ENCODE peak calls at places on chromosome 17, in four cellular contexts. T is HepG2, Z is SK-N-SH, F is GM12878. X is an unnamed sample.

GRCh38 chr17:30095507-30096244 is 20.9 kb upstream of the NSRP1 start:
- DNase-seq in T (peak), Z (peak), F (peak), X (no peak)

GRCh38 chr17:1203111-1203966 is 23.6 kb upstream of the ABR start:
- DNase-seq in T (no peak), Z (peak), F (no peak), X (no peak)

GRCh38 chr17:68435876-68436842 is 21.1 kb downstream of the WIPI1 start:
- DNase-seq in T (peak), Z (peak), F (no peak), X (peak)

GRCh38 chr17:12085076-12085949 is 64.6 kb downstream of the MAP2K4 start:
- DNase-seq in T (peak), Z (no peak), F (no peak), X (no peak)

GRCh38 chr17:28982191-28982793 is 23.5 kb downstream of the SEZ6 start:
- DNase-seq in T (peak), Z (no peak), F (peak), X (peak)

GRCh38 chr17:74128456-74128855 is 75.0 kb upstream of the RPL38 start:
- DNase-seq in T (no peak), Z (no peak), F (no peak), X (no peak)

GRCh38 chr17:74393323-74393942 is 26.1 kb downstream of the GPR142 start:
- DNase-seq in T (no peak), Z (no peak), F (no peak), X (no peak)

GRCh38 chr17:45235071-45236001 is 13.7 kb downstream of the FMNL1 start:
- DNase-seq in T (peak), Z (peak), F (no peak), X (peak)

GRCh38 chr17:45780921-45781320 is 3.2 kb upstream of the CRHR1 start:
- DNase-seq in T (no peak), Z (no peak), F (no peak), X (no peak)

GRCh38 chr17:32279933-32280716 is 14.5 kb downstream of the RHBDL3 start:
- DNase-seq in T (no peak), Z (no peak), F (no peak), X (no peak)

GRCh38 chr17:30267625-30268024 is 24.1 kb downstream of the BLMH start:
- DNase-seq in T (no peak), Z (no peak), F (no peak), X (no peak)

GRCh38 chr17:44492706-44493272 is 10.4 kb downstream of the GPATCH8 start:
- DNase-seq in T (no peak), Z (no peak), F (no peak), X (no peak)

GRCh38 chr17:27381007-27381501 is 75.2 kb upstream of the KSR1 start:
- DNase-seq in T (peak), Z (peak), F (peak), X (peak)

GRCh38 chr17:12953126-12953525 is 64.7 kb downstream of the ELAC2 start:
- DNase-seq in T (no peak), Z (no peak), F (no peak), X (no peak)

GRCh38 chr17:75504347-75505151 is 10.8 kb downstream of the CASKIN2 start:
- DNase-seq in T (peak), Z (peak), F (no peak), X (peak)

GRCh38 chr17:2025622-2026309 is 632 bp upstream of the RTN4RL1 start:
- DNase-seq in T (peak), Z (peak), F (no peak), X (no peak)

GRCh38 chr17:82775033-82775823 is 23.4 kb downstream of the TBCD start:
- DNase-seq in T (peak), Z (peak), F (no peak), X (no peak)

GRCh38 chr17:58556833-58557250 is 42.4 kb upstream of the MTMR4 start:
- DNase-seq in T (no peak), Z (no peak), F (no peak), X (no peak)

GRCh38 chr17:1629647-1630310 is 1.1 kb upstream of the SLC43A2 start:
- DNase-seq in T (no peak), Z (peak), F (no peak), X (no peak)

GRCh38 chr17:75411328-75412067 is 6.0 kb upstream of the GRB2 start:
- DNase-seq in T (no peak), Z (no peak), F (no peak), X (no peak)

GRCh38 chr17:49214665-49215360 is 4.3 kb downstream of the ABI3 start:
- DNase-seq in T (no peak), Z (peak), F (no peak), X (no peak)

GRCh38 chr17:794876-795275 is 12.7 kb downstream of the MRM3 start:
- DNase-seq in T (peak), Z (peak), F (no peak), X (no peak)

GRCh38 chr17:2086306-2086705 is 31.4 kb downstream of the HIC1 start:
- DNase-seq in T (no peak), Z (no peak), F (no peak), X (no peak)

GRCh38 chr17:17839792-17840707 is 3.3 kb upstream of the SREBF1 start:
- DNase-seq in T (peak), Z (peak), F (no peak), X (peak)

GRCh38 chr17:45813051-45813731 is 29.1 kb downstream of the CRHR1 start:
- DNase-seq in T (no peak), Z (peak), F (no peak), X (no peak)

GRCh38 chr17:8713878-8714277 is 30.8 kb downstream of the CCDC42 start:
- DNase-seq in T (no peak), Z (no peak), F (no peak), X (no peak)
- TF ChIP-seq GABPA in T (no peak), Z (no peak), F (no peak), X (no peak)

GRCh38 chr17:43448720-43449469 is 34.9 kb upstream of the DHX8 start:
- DNase-seq in T (no peak), Z (no peak), F (no peak), X (no peak)

GRCh38 chr17:43445009-43445589 is 38.7 kb upstream of the DHX8 start:
- DNase-seq in T (no peak), Z (no peak), F (no peak), X (no peak)

GRCh38 chr17:43453331-43453812 is 30.4 kb upstream of the DHX8 start:
- DNase-seq in T (no peak), Z (no peak), F (no peak), X (no peak)

GRCh38 chr17:43446773-43447172 is 37.0 kb upstream of the DHX8 start:
- DNase-seq in T (no peak), Z (no peak), F (no peak), X (no peak)

GRCh38 chr17:43449470-43450202 is 34.1 kb upstream of the DHX8 start:
- DNase-seq in T (peak), Z (no peak), F (no peak), X (no peak)
- TF ChIP-seq GABPA in T (no peak), Z (no peak), F (no peak), X (no peak)

GRCh38 chr17:64073771-64074703 is 53.6 kb upstream of the ICAM2 start:
- DNase-seq in T (no peak), Z (no peak), F (peak), X (peak)

GRCh38 chr17:64071111-64071510 is 50.7 kb upstream of the ICAM2 start:
- DNase-seq in T (no peak), Z (no peak), F (no peak), X (no peak)

GRCh38 chr17:64077409-64077808 is 52.5 kb downstream of the ERN1 start:
- DNase-seq in T (no peak), Z (no peak), F (no peak), X (peak)

GRCh38 chr17:64070213-64070612 is 49.8 kb upstream of the ICAM2 start:
- DNase-seq in T (no peak), Z (no peak), F (no peak), X (no peak)

DNA sequence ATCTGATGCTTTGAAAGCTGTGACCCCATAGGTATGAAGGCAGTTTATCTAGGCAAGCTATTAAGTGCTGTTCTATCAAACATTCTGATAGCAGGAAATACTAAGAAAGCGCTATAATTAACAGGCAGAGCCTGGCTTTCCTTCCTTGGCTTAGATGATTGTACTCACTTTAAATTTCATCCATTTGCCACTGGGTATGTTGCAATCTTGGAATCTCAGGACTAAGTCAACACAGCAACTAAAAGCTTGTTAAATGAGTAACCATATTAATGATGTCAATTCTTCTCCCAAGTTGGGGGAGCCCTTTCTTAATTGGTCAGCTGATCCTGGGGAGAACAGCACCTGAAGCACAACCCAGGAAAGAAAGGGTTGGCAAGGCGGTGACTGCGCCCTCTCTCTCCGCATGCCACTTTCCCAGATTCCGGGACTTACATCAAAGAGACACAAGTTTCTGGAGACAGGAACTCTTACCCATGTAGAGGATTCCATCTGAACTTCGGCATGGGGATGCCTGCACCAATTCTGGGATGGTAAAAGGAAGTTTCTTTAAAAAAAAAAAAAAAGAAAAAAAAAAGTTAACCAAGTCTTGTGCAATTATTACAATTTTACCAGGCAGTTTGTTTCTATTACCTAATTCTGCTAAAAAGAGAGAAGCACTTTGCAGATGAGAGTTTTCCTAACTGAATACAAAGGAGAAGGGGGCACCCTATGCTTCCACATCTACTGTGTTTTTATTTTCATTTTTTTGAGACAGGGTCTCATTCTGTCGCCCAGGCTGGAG is 54.5 kb upstream of the ICAM2 start:
- DNase-seq in T (peak), Z (no peak), F (no peak), X (peak)
- TF ChIP-seq GABPA in T (no peak), Z (no peak), F (no peak), X (no peak)

GRCh38 chr17:9677411-9677810 is 32.1 kb downstream of the USP43 start:
- DNase-seq in T (no peak), Z (no peak), F (no peak), X (no peak)

GRCh38 chr17:9672691-9673090 is 27.4 kb downstream of the USP43 start:
- DNase-seq in T (no peak), Z (no peak), F (no peak), X (no peak)

GRCh38 chr17:9676084-9676483 is 30.8 kb downstream of the USP43 start:
- DNase-seq in T (peak), Z (no peak), F (no peak), X (no peak)

GRCh38 chr17:9677932-9678331 is 32.6 kb downstream of the USP43 start:
- DNase-seq in T (no peak), Z (no peak), F (no peak), X (no peak)

DNA sequence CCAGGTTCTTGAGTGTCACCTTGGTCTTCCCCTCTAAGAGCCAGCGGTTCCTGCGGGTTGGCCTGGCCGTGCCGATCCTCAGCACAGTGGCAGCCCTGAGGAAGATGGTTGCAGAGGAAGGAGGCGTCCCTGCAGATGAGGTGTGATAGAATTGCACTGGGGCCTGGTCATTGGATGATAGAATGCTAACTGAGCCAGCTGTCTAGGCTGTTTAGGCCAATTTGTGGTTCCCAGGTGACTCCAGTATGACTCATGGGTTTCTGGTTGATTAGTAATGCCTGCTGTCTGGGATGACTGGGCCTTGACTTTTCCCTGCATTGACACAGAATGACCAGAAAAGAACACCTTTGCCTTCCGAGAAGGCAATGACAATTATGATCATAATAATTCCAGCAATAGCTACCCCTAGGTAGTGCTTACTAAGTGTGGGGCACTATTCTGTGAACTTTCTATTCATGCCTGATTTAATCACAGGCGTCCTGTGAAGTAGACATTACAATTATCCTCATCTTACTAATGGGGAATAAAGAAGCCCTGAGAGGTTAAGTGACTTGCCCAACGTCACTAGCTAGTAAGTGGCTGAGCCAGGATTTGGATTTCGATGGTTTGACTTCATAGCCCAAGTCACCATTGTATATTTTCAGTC is 31.5 kb downstream of the USP43 start:
- DNase-seq in T (peak), Z (no peak), F (peak), X (no peak)
- TF ChIP-seq GABPA in T (no peak), Z (no peak), F (no peak), X (no peak)

DNA sequence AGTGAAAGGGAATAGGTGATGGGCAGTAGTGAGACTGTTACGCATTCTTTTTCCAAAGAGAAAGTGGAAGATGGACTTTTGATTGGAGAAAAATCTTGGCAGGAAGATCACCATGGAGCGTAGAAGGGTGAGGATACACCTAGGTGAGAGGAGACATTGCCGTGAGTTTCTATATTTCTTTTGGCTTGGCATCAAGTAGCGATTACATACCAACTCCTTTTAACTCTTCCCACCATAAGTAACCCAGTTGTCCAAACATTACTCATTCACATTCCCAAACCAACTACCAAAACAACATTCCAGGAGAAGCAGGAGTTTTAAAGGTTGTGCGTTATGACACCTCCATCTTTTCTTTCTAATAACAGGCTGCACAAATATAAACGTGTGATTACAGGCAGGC is 10.7 kb upstream of the KRT28 start:
- DNase-seq in T (peak), Z (no peak), F (no peak), X (no peak)
- TF ChIP-seq GABPA in T (no peak), Z (no peak), F (no peak), X (no peak)

GRCh38 chr17:80613732-80614071 is 69.1 kb downstream of the RPTOR start:
- DNase-seq in T (no peak), Z (no peak), F (no peak), X (no peak)

GRCh38 chr17:80615311-80615710 is 70.7 kb downstream of the RPTOR start:
- DNase-seq in T (no peak), Z (no peak), F (no peak), X (no peak)

GRCh38 chr17:80616705-80617104 is 72.1 kb downstream of the RPTOR start:
- DNase-seq in T (no peak), Z (no peak), F (no peak), X (no peak)

GRCh38 chr17:80612997-80613731 is 68.5 kb downstream of the RPTOR start:
- DNase-seq in T (no peak), Z (no peak), F (no peak), X (no peak)

DNA sequence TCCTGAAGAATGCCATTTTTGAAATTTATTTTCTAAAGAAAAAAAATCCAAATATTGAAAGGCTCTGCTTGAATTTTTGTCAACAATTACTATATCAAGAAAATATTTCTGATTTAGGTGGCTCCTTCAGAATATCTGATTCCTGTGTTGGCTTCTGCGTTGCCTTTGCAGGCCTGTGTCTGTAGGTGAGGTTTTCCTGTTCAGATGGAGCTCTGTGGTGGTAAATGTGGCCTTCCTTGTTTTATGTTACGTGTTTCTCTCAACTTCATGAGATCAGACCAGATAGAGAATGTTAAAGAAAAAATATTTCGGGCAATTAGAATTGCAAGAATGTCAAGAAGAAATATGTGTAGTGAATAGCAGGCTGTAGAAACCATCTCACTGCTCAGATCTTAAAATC is 69.7 kb downstream of the RPTOR start:
- DNase-seq in T (no peak), Z (no peak), F (no peak), X (no peak)
- TF ChIP-seq GABPA in T (no peak), Z (no peak), F (no peak), X (no peak)

X was measured in HL-60.